ENCODE peak calls at places on chromosomes 11 and 22, in ten cellular contexts. X, C, S, M, B, R, Q, L, J and F are unnamed samples. For H3K36me3 and H3K27me3, the result is how much of the 10 kb centered on the place peaks cover.

GRCh38 chr11:31987118-31988005 is 103.5 kb upstream of the RCN1 start:
- DNase-seq in X (no peak), C (no peak), S (no peak), M (no peak), B (no peak), R (no peak), Q (no peak), L (no peak), J (no peak), F (no peak)

GRCh38 chr11:124776865-124777645 is 15.0 kb upstream of the ESAM start:
- DNase-seq in X (no peak), C (no peak), S (no peak), M (no peak), B (no peak), R (peak), Q (no peak), L (no peak), J (no peak), F (no peak)

GRCh38 chr22:35219012-35219411 is 38.3 kb upstream of the HMGXB4 start:
- DNase-seq in X (peak), C (peak), S (peak), M (no peak), B (no peak), R (no peak), Q (peak), L (no peak), J (no peak), F (peak)

GRCh38 chr22:19046719-19047609 is 75.2 kb downstream of the DGCR2 start:
- DNase-seq in X (no peak), C (no peak), S (no peak), M (peak), B (no peak), R (peak), Q (no peak), L (no peak), J (no peak), F (no peak)

GRCh38 chr11:45927332-45927683 is 4.9 kb downstream of the LARGE2 start:
- DNase-seq in X (no peak), C (no peak), S (no peak), M (no peak), B (no peak), R (peak), Q (no peak), L (no peak), J (no peak), F (no peak)

GRCh38 chr11:106012744-106013143 is 9.3 kb downstream of the MSANTD4 start:
- DNase-seq in X (peak), C (peak), S (peak), M (peak), B (no peak), R (no peak), Q (no peak), L (no peak), J (no peak), F (peak)

GRCh38 chr11:1202154-1202775 is 20.6 kb upstream of the MUC5B start:
- DNase-seq in X (no peak), C (no peak), S (no peak), M (peak), B (peak), R (peak), Q (no peak), L (peak), J (no peak), F (no peak)

GRCh38 chr22:32644252-32645100 is 157.0 kb upstream of the TIMP3 start:
- DNase-seq in X (peak), C (peak), S (peak), M (peak), B (peak), R (peak), Q (peak), L (peak), J (peak), F (no peak)

GRCh38 chr11:84165139-84165538 is 879.0 kb upstream of the CCDC90B start:
- DNase-seq in X (no peak), C (no peak), S (no peak), M (no peak), B (no peak), R (no peak), Q (no peak), L (no peak), J (no peak), F (no peak)

GRCh38 chr22:27252282-27253049 is 549.1 kb downstream of the MN1 start:
- DNase-seq in X (peak), C (peak), S (peak), M (peak), B (peak), R (no peak), Q (no peak), L (no peak), J (peak), F (peak)

GRCh38 chr22:27255580-27255979 is 546.0 kb downstream of the MN1 start:
- DNase-seq in X (no peak), C (no peak), S (no peak), M (no peak), B (no peak), R (no peak), Q (no peak), L (no peak), J (no peak), F (no peak)

GRCh38 chr22:27253108-27253507 is 548.4 kb downstream of the MN1 start:
- DNase-seq in X (no peak), C (no peak), S (no peak), M (no peak), B (no peak), R (no peak), Q (no peak), L (no peak), J (no peak), F (no peak)

GRCh38 chr22:27251563-27251962 is 550.0 kb downstream of the MN1 start:
- DNase-seq in X (no peak), C (no peak), S (no peak), M (no peak), B (no peak), R (no peak), Q (no peak), L (no peak), J (no peak), F (no peak)

DNA sequence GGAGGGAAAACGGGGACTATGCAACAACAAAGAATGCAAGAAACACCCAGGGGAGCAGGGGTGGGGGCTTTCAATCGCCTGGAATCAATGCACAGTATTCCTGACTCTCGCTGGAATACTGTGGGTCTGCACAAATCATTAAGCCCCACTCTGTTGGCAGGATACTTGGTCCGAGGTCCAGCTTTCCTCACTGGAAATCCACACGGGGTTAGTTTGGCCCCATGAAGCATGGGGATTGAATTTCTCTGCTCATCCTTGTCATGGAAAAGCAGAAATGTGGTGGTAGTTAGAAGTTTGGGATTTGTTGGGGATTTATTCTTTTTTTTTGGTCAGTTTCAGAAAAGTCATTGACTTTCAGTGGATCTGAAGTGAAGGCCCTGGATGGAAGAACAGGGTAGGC is 548.0 kb downstream of the MN1 start:
- DNase-seq in X (no peak), C (no peak), S (no peak), M (no peak), B (no peak), R (no peak), Q (no peak), L (no peak), J (no peak), F (no peak)
- H3K36me3 ChIP-seq in X (under half), C (under half), S (under half), M (under half), B (under half), R (under half), Q (under half), L (under half), J (under half), F (under half)

GRCh38 chr11:64297722-64298358 is 2.3 kb upstream of the CATSPERZ start:
- DNase-seq in X (no peak), C (no peak), S (no peak), M (no peak), B (no peak), R (no peak), Q (no peak), L (no peak), J (no peak), F (no peak)
- H3K27me3 ChIP-seq in X (half or more), C (under half), S (half or more), M (half or more), B (under half), R (under half), Q (half or more), L (under half), J (half or more), F (under half)

GRCh38 chr11:78725200-78725599 is 150.5 kb upstream of the NARS2 start:
- DNase-seq in X (no peak), C (no peak), S (no peak), M (no peak), B (no peak), R (no peak), Q (no peak), L (no peak), J (no peak), F (no peak)
- H3K36me3 ChIP-seq in X (under half), C (under half), S (under half), M (under half), B (under half), R (under half), Q (under half), L (under half), J (under half), F (under half)

GRCh38 chr11:96655474-96655873 is 265.7 kb downstream of the JRKL start:
- DNase-seq in X (no peak), C (no peak), S (no peak), M (no peak), B (no peak), R (no peak), Q (no peak), L (no peak), J (no peak), F (no peak)
- H3K27me3 ChIP-seq in X (under half), C (under half), S (under half), M (under half), B (under half), R (under half), Q (under half), L (under half), J (under half), F (under half)

DNA sequence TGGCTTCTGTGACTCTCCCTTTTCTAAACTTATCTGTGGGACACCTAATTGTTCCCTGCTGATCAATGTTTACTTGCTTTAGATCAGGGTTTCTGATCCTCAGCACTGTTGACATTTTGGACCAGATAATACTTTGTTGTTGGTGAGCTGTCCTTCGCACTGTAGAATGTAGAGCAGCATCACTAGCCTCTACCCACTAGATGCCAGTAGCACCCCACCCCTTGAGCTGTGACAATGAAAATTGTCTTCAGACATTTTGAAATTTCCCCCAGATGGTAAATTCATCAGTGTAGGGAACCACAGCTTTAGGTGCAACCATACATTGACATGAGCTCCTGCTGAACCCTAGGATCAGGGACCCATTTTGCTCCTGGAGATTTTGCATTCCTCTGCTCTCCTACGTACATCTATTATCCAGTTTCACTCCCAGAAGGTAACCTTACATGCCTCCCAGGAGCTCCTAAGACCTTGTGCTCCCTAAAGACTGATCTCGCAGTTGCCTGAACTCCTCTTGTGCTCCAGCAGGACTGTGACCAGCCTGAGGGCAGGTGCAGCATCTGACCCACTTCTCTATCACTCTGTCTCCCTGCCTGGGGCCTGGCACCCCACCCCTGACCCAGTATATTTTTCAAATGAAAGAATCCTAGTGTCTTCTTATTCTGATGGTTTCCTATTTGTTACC is 107.8 kb downstream of the FAR1 start:
- DNase-seq in X (no peak), C (no peak), S (no peak), M (no peak), B (no peak), R (no peak), Q (no peak), L (no peak), J (no peak), F (no peak)
- H3K36me3 ChIP-seq in X (under half), C (under half), S (under half), M (under half), B (under half), R (under half), Q (under half), L (under half), J (under half), F (under half)